ENCODE peak calls at places on chromosomes 3 and 15, in five cellular contexts. B, D, I, T and Q are unnamed samples.

GRCh38 chr3:77718326-77718725 is 678.4 kb downstream of the ROBO2 start:
- DNase-seq in B (no peak), D (no peak), I (no peak), T (no peak), Q (no peak)

GRCh38 chr3:42119558-42120355 is 28.6 kb downstream of the TRAK1 start:
- DNase-seq in B (no peak), D (no peak), I (no peak), T (peak; percentile 39), Q (no peak)

GRCh38 chr3:9088431-9089353 is 125.4 kb upstream of the RAD18 start:
- DNase-seq in B (no peak), D (peak; percentile 70), I (no peak), T (no peak), Q (no peak)

GRCh38 chr3:2923390-2923789 is 186.8 kb downstream of the IL5RA start:
- DNase-seq in B (no peak), D (no peak), I (no peak), T (no peak), Q (no peak)

GRCh38 chr15:85397151-85397550 is 16.7 kb downstream of the AKAP13 start:
- DNase-seq in B (no peak), D (no peak), I (no peak), T (no peak), Q (no peak)

GRCh38 chr3:64239841-64240240 is 14.6 kb upstream of the PRICKLE2 start:
- DNase-seq in B (no peak), D (no peak), I (no peak), T (no peak), Q (no peak)

GRCh38 chr3:70849911-70850699 is 537.7 kb upstream of the MDFIC2 start:
- DNase-seq in B (no peak), D (peak; percentile 93), I (peak; percentile 83), T (peak; percentile 44), Q (peak; percentile 31)

GRCh38 chr3:13419356-13420050 is 619 bp downstream of the NUP210 start:
- DNase-seq in B (no peak), D (no peak), I (no peak), T (no peak), Q (no peak)

GRCh38 chr15:39770748-39771689 is 11.6 kb downstream of the FSIP1 start:
- DNase-seq in B (peak; percentile 10), D (peak; percentile 59), I (peak; percentile 79), T (no peak), Q (no peak)

GRCh38 chr3:128282392-128283196 is 129.3 kb downstream of the EEFSEC start:
- DNase-seq in B (no peak), D (peak; percentile 64), I (no peak), T (peak; percentile 54), Q (peak; percentile 63)

GRCh38 chr3:8757551-8758518 is 11.6 kb downstream of the OXTR start:
- DNase-seq in B (no peak), D (peak; percentile 23), I (peak; percentile 81), T (no peak), Q (no peak)

GRCh38 chr3:117853923-117854322 is 1144.3 kb downstream of the TUSC7 start:
- DNase-seq in B (no peak), D (peak; percentile 11), I (no peak), T (no peak), Q (no peak)

GRCh38 chr15:99142562-99142961 is 37.7 kb downstream of the SYNM start:
- DNase-seq in B (no peak), D (no peak), I (no peak), T (no peak), Q (no peak)

GRCh38 chr3:126952983-126953660 is 29.8 kb upstream of the PLXNA1 start:
- DNase-seq in B (no peak), D (no peak), I (no peak), T (no peak), Q (no peak)

GRCh38 chr15:67063689-67064606 is 1.5 kb upstream of the SMAD3 start:
- DNase-seq in B (no peak), D (peak; percentile 43), I (no peak), T (no peak), Q (no peak)

GRCh38 chr3:25473246-25473645 is 45.2 kb downstream of the RARB start:
- DNase-seq in B (no peak), D (no peak), I (no peak), T (no peak), Q (peak; percentile 31)

GRCh38 chr3:52293491-52294319 is 6.1 kb downstream of the GLYCTK start:
- DNase-seq in B (no peak), D (no peak), I (no peak), T (no peak), Q (no peak)

GRCh38 chr3:118782755-118783202 is 251.9 kb downstream of the IGSF11 start:
- DNase-seq in B (no peak), D (no peak), I (no peak), T (no peak), Q (no peak)

GRCh38 chr3:40118031-40118610 is 191.4 kb upstream of the EIF1B start:
- DNase-seq in B (no peak), D (no peak), I (no peak), T (no peak), Q (no peak)

GRCh38 chr15:56760186-56760585 is 26.9 kb upstream of the ZNF280D start:
- DNase-seq in B (no peak), D (peak; percentile 60), I (no peak), T (no peak), Q (no peak)

GRCh38 chr15:51155016-51155580 is 60.4 kb upstream of the TNFAIP8L3 start:
- DNase-seq in B (no peak), D (no peak), I (no peak), T (no peak), Q (no peak)

GRCh38 chr15:78956937-78957336 is 12.1 kb upstream of the CTSH start:
- DNase-seq in B (no peak), D (no peak), I (no peak), T (no peak), Q (no peak)

GRCh38 chr3:120875989-120876388 is 32.0 kb upstream of the STXBP5L start:
- DNase-seq in B (no peak), D (peak; percentile 76), I (no peak), T (no peak), Q (no peak)

GRCh38 chr3:37768107-37768809 is 93.4 kb upstream of the CTDSPL start:
- DNase-seq in B (no peak), D (peak; percentile 67), I (no peak), T (no peak), Q (no peak)

GRCh38 chr3:161314836-161315391 is 56.4 kb downstream of the SPTSSB start:
- DNase-seq in B (no peak), D (no peak), I (no peak), T (no peak), Q (no peak)

GRCh38 chr3:37181766-37182165 is 7.4 kb upstream of the LRRFIP2 start:
- DNase-seq in B (no peak), D (peak; percentile 36), I (no peak), T (no peak), Q (no peak)

GRCh38 chr15:38217181-38217580 is 35.5 kb upstream of the SPRED1 start:
- DNase-seq in B (no peak), D (peak; percentile 79), I (peak; percentile 54), T (no peak), Q (no peak)

GRCh38 chr3:89340431-89340830 is 233.0 kb downstream of the EPHA3 start:
- DNase-seq in B (no peak), D (peak; percentile 7), I (no peak), T (no peak), Q (no peak)

GRCh38 chr3:182028081-182028480 is 316.4 kb downstream of the SOX2 start:
- DNase-seq in B (no peak), D (no peak), I (no peak), T (no peak), Q (no peak)

GRCh38 chr15:40412095-40412759 is 6.6 kb downstream of the IVD start:
- DNase-seq in B (no peak), D (no peak), I (no peak), T (no peak), Q (no peak)

GRCh38 chr3:8769088-8769822 is at the start of gene OXTR:
- DNase-seq in B (peak; percentile 1), D (peak; percentile 79), I (peak; percentile 78), T (no peak), Q (peak; percentile 40)

GRCh38 chr3:193367868-193368267 is 10.7 kb downstream of the ATP13A5 start:
- DNase-seq in B (no peak), D (no peak), I (no peak), T (no peak), Q (no peak)

GRCh38 chr3:106428565-106428994 is 559.8 kb upstream of the CBLB start:
- DNase-seq in B (no peak), D (peak; percentile 97), I (peak; percentile 100), T (no peak), Q (no peak)

GRCh38 chr3:127141921-127142730 is 50.8 kb upstream of the PRR23E start:
- DNase-seq in B (peak; percentile 54), D (no peak), I (no peak), T (no peak), Q (peak; percentile 85)

GRCh38 chr3:72071624-72072023 is 286.7 kb upstream of the PROK2 start:
- DNase-seq in B (no peak), D (no peak), I (no peak), T (no peak), Q (no peak)

GRCh38 chr15:57922780-57923179 is 142.7 kb downstream of the ALDH1A2 start:
- DNase-seq in B (no peak), D (peak; percentile 57), I (no peak), T (no peak), Q (peak; percentile 66)

GRCh38 chr3:132222868-132223538 is 94.2 kb upstream of the ACP3 start:
- DNase-seq in B (peak; percentile 23), D (peak; percentile 10), I (no peak), T (no peak), Q (no peak)

GRCh38 chr3:168288511-168289268 is 193.0 kb upstream of the GOLIM4 start:
- DNase-seq in B (no peak), D (no peak), I (no peak), T (no peak), Q (no peak)

GRCh38 chr3:151971814-151972579 is 98.6 kb downstream of the SUCNR1 start:
- DNase-seq in B (no peak), D (no peak), I (no peak), T (no peak), Q (no peak)